ENCODE peak calls at places on chromosomes 16 and 17, in five cellular contexts. H is uterus; L is CD8-positive, alpha-beta memory T cell; E is body of pancreas; R is gastrocnemius medialis. Q is an unnamed sample.

GRCh38 chr17:19308398-19308797 is 54.1 kb downstream of the B9D1 start:
- DNase-seq in E (no peak), H (no peak), L (no peak), R (no peak), Q (no peak)

GRCh38 chr17:66747561-66748275 is 87.2 kb upstream of the CACNG5 start:
- DNase-seq in H (no peak), R (no peak), L (no peak), E (no peak), Q (no peak)

GRCh38 chr17:83162035-83162745 is 82.8 kb downstream of the METRNL start:
- DNase-seq in E (no peak), H (no peak), L (no peak), R (no peak), Q (no peak)

GRCh38 chr16:75176926-75177325 is 28.6 kb downstream of the ZFP1 start:
- DNase-seq in E (no peak), R (no peak), H (no peak), L (no peak), Q (no peak)

GRCh38 chr16:56700195-56700594 is 17.9 kb downstream of the MT1X start:
- DNase-seq in H (no peak), R (no peak), E (no peak), L (no peak), Q (no peak)

GRCh38 chr17:74545456-74546230 is at the start of gene CD300C:
- DNase-seq in R (no peak), L (no peak), H (no peak), E (no peak), Q (no peak)

GRCh38 chr17:28734712-28735241 is 6.2 kb downstream of the NEK8 start:
- DNase-seq in L (no peak), E (no peak), R (no peak), H (no peak), Q (no peak)

GRCh38 chr17:50331085-50331791 is 14.7 kb upstream of the XYLT2 start:
- DNase-seq in L (no peak), E (no peak), H (no peak), R (no peak), Q (no peak)

GRCh38 chr17:61009619-61010018 is 332.0 kb downstream of the BCAS3 start:
- DNase-seq in L (no peak), H (no peak), R (no peak), E (no peak), Q (no peak)

GRCh38 chr17:55418369-55419268 is 3.0 kb downstream of the MMD start:
- DNase-seq in R (no peak), E (no peak), H (no peak), L (no peak), Q (no peak)

GRCh38 chr16:84884311-84885023 is 64.7 kb downstream of the CRISPLD2 start:
- DNase-seq in L (no peak), H (no peak), R (no peak), E (peak; percentile 23), Q (no peak)

GRCh38 chr16:11004957-11005610 is 60.7 kb downstream of the CLEC16A start:
- DNase-seq in L (no peak), R (no peak), E (no peak), H (no peak), Q (no peak)

GRCh38 chr17:7327501-7327900 is 1.6 kb downstream of the NEURL4 start:
- DNase-seq in E (no peak), L (no peak), R (no peak), H (no peak), Q (no peak)

GRCh38 chr17:63491413-63491812 is 14.6 kb downstream of the ACE start:
- DNase-seq in R (no peak), E (no peak), H (no peak), L (no peak), Q (no peak)

GRCh38 chr17:64784353-64784798 is 122.3 kb upstream of the SMURF2 start:
- DNase-seq in H (peak; percentile 3), E (no peak), L (no peak), R (no peak), Q (no peak)

GRCh38 chr17:81808778-81809555 is 5.0 kb downstream of the GCGR start:
- DNase-seq in H (no peak), R (no peak), L (no peak), E (no peak), Q (no peak)

GRCh38 chr16:50670476-50670875 is 10.6 kb downstream of the SNX20 start:
- DNase-seq in H (no peak), E (no peak), R (no peak), L (no peak), Q (no peak)

GRCh38 chr17:4771519-4772234 is at the start of gene TM4SF5:
- DNase-seq in L (no peak), R (no peak), E (peak; percentile 64), H (no peak), Q (no peak)

GRCh38 chr16:58034128-58034685 is 8.7 kb downstream of the MMP15 start:
- DNase-seq in H (no peak), E (no peak), R (no peak), L (no peak), Q (no peak)

GRCh38 chr16:79564594-79565210 is 35.8 kb downstream of the MAF start:
- DNase-seq in R (no peak), E (no peak), L (no peak), H (no peak), Q (no peak)

DNA sequence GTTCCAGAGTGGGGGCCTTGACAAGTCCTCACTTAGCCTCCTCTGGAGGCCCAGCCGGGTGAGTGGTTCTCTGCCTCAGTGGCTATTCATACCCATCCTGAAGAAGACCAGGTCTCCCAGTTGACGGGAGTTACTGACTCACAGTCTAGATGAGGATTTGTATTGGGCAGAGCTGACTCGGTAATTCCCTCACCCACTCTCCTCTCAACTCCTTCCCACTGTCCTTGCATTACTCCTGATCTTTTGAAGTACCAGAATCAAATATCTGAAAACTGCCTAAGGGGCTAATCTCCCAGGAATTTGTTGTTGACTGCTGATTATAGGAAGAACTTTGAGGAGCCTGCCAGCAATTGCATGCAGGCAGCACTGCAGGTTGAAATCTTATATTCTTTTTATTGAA is 14.2 kb downstream of the SAP30BP start:
- DNase-seq in H (no peak), E (no peak), L (no peak), R (no peak), Q (no peak)
- H3K36me3 ChIP-seq in H (no peaks in the 10 kb centered on the region), E (peaks cover 3% of the 10 kb centered on the region), L (peaks cover 28% of the 10 kb centered on the region), R (peaks cover 7% of the 10 kb centered on the region), Q (peaks cover 14% of the 10 kb centered on the region)

GRCh38 chr17:44555056-44555455 is 2.2 kb upstream of the FZD2 start:
- DNase-seq in E (no peak), R (no peak), L (no peak), H (no peak), Q (no peak)
- H3K4me3 ChIP-seq in E (no peak overlapping the region), R (no peak overlapping the region), L (no peak overlapping the region), H (no peak overlapping the region), Q (no peak overlapping the region)

GRCh38 chr16:4381072-4381934 is 9.7 kb downstream of the VASN start:
- DNase-seq in H (no peak), L (peak; percentile 12), R (peak; percentile 46), E (no peak), Q (no peak)
- H3K27ac ChIP-seq in H (no peak overlapping the region), L (no peak overlapping the region), R (peak overlapping the region; percentile 59), E (no peak overlapping the region), Q (peak overlapping the region; percentile 99)

GRCh38 chr17:47604268-47604927 is 45.3 kb upstream of the KPNB1 start:
- DNase-seq in H (no peak), L (no peak), E (no peak), R (no peak), Q (no peak)
- H3K36me3 ChIP-seq in H (no peaks in the 10 kb centered on the region), L (peaks cover 10% of the 10 kb centered on the region), E (peaks cover 16% of the 10 kb centered on the region), R (peaks cover 93% of the 10 kb centered on the region), Q (peaks cover 34% of the 10 kb centered on the region)

GRCh38 chr17:2395258-2396170 is 5.3 kb downstream of the MNT start:
- DNase-seq in R (no peak), H (no peak), E (peak; percentile 37), L (no peak), Q (no peak)

GRCh38 chr17:2393184-2393953 is 7.5 kb downstream of the MNT start:
- DNase-seq in E (peak; percentile 94), H (peak; percentile 92), L (peak; percentile 91), R (peak; percentile 82), Q (no peak)

GRCh38 chr17:2396192-2396567 is 4.7 kb downstream of the MNT start:
- DNase-seq in L (no peak), H (no peak), E (no peak), R (no peak), Q (no peak)

GRCh38 chr17:2393954-2394749 is 6.7 kb downstream of the MNT start:
- DNase-seq in R (no peak), L (peak; percentile 13), H (no peak), E (no peak), Q (no peak)

GRCh38 chr17:2394775-2395191 is 6.1 kb downstream of the MNT start:
- DNase-seq in H (no peak), R (no peak), L (no peak), E (no peak), Q (no peak)
- H3K4me3 ChIP-seq in H (no peak overlapping the region), R (no peak overlapping the region), L (no peak overlapping the region), E (no peak overlapping the region), Q (no peak overlapping the region)

GRCh38 chr17:31561469-31562412 is 170.3 kb downstream of the RAB11FIP4 start:
- DNase-seq in H (peak; percentile 35), R (no peak), E (no peak), L (no peak), Q (no peak)
- H3K27ac ChIP-seq in H (peak overlapping the region; percentile 91), R (peak overlapping the region; percentile 55), E (peak overlapping the region; percentile 91), L (no peak overlapping the region), Q (peak overlapping the region; percentile 97)

GRCh38 chr17:45397796-45398195 is 34.9 kb downstream of the ARHGAP27 start:
- DNase-seq in E (no peak), R (no peak), L (no peak), H (no peak), Q (no peak)

GRCh38 chr17:45395569-45396415 is 36.9 kb downstream of the ARHGAP27 start:
- DNase-seq in L (no peak), H (no peak), R (no peak), E (no peak), Q (no peak)

GRCh38 chr17:45396496-45397205 is 36.0 kb downstream of the ARHGAP27 start:
- DNase-seq in L (no peak), R (no peak), H (no peak), E (no peak), Q (no peak)

GRCh38 chr17:45394913-45395568 is 37.6 kb downstream of the ARHGAP27 start:
- DNase-seq in R (no peak), L (peak; percentile 41), H (peak; percentile 65), E (peak; percentile 73), Q (no peak)

GRCh38 chr17:45398800-45399199 is 33.9 kb downstream of the ARHGAP27 start:
- DNase-seq in H (no peak), L (no peak), R (no peak), E (no peak), Q (no peak)
- H3K36me3 ChIP-seq in H (no peaks in the 10 kb centered on the region), L (peaks cover 54% of the 10 kb centered on the region), R (peaks cover 3% of the 10 kb centered on the region), E (peaks cover 4% of the 10 kb centered on the region), Q (no peaks in the 10 kb centered on the region)

DNA sequence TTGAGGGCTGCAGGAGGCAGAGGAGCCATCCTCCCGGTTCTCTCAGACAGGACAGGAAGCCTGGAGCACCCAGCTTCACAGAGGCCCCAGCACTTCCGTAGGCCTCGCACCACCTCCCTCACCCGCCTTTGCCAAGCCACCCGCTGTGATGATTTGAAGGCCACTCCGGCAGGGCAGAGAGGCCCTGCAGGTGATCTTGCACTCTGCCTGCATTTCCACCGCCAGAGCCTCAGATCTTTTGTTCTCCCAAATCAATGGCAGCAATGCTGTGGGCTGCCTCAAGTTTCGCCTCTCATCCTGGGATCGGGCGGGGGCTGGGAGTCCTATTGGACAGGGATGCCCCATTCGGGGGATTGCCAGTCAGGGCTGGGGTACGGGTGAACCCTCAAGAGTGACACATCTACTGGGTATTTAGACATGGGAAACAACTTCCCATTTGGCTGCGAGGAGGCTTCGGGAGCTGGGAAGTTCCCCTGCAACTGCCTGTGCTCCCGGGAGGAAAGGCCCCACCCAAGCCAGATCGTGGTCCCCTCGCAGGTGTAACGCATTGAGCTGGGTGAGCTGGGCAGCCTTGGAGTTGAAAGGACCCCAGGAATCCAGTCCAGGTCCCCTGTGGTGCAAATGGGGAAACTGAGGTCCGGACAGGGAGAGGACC is 34.8 kb upstream of the PEMT start:
- DNase-seq in R (no peak), E (no peak), H (no peak), L (no peak), Q (no peak)
- H3K4me3 ChIP-seq in R (no peak overlapping the region), E (no peak overlapping the region), H (no peak overlapping the region), L (no peak overlapping the region), Q (no peak overlapping the region)

Q was measured in thoracic aorta.